ENCODE peak calls at places on chromosome 22, in six cellular contexts. X, U, G, T, L and M are unnamed samples.

GRCh38 chr22:33000342-33001280 is 57.6 kb downstream of the SYN3 start:
- DNase-seq in T (no peak), U (peak), L (no peak), X (peak), G (peak), M (no peak)

GRCh38 chr22:31623634-31624312 is 38.2 kb downstream of the PISD start:
- DNase-seq in G (no peak), U (no peak), X (no peak), T (no peak), L (no peak), M (no peak)

GRCh38 chr22:25475554-25476022 is 88.9 kb upstream of the GRK3 start:
- DNase-seq in L (no peak), G (no peak), T (no peak), U (no peak), X (peak), M (peak)

GRCh38 chr22:20422965-20423635 is 14.5 kb downstream of the SCARF2 start:
- DNase-seq in U (no peak), G (no peak), X (peak), T (no peak), L (no peak), M (no peak)

GRCh38 chr22:23389271-23390071 is 190.6 kb downstream of the IGLL1 start:
- DNase-seq in T (no peak), X (no peak), L (no peak), U (no peak), G (no peak), M (no peak)

GRCh38 chr22:39183991-39184585 is 31.6 kb upstream of the CBX7 start:
- DNase-seq in U (no peak), G (no peak), X (peak), L (no peak), T (no peak), M (no peak)

GRCh38 chr22:21624120-21624879 is 5.5 kb downstream of the YDJC start:
- DNase-seq in X (peak), T (no peak), L (peak), G (no peak), U (peak), M (no peak)

GRCh38 chr22:24418786-24419479 is 8.5 kb upstream of the ADORA2A start:
- DNase-seq in G (no peak), L (no peak), U (no peak), X (no peak), T (no peak), M (no peak)

GRCh38 chr22:50544078-50544745 is 1.5 kb upstream of the KLHDC7B start:
- DNase-seq in L (peak), X (peak), G (peak), U (peak), T (no peak), M (no peak)

GRCh38 chr22:23411739-23412138 is 168.4 kb downstream of the IGLL1 start:
- DNase-seq in X (no peak), T (no peak), L (no peak), G (no peak), U (no peak), M (no peak)

GRCh38 chr22:19622061-19622441 is 92.3 kb upstream of the SEPTIN5 start:
- DNase-seq in L (no peak), U (no peak), G (no peak), T (no peak), X (no peak), M (no peak)

GRCh38 chr22:20388200-20388599 is 5.8 kb upstream of the ZNF74 start:
- DNase-seq in U (no peak), L (peak), T (no peak), G (no peak), X (no peak), M (no peak)

GRCh38 chr22:50089231-50090140 is at the start of gene MOV10L1:
- DNase-seq in G (no peak), T (no peak), U (no peak), X (no peak), L (no peak), M (no peak)

GRCh38 chr22:23394525-23395326 is 185.4 kb downstream of the IGLL1 start:
- DNase-seq in X (no peak), T (no peak), U (no peak), L (no peak), G (no peak), M (no peak)

GRCh38 chr22:17145021-17145680 is 13.9 kb downstream of the HDHD5 start:
- DNase-seq in U (no peak), L (no peak), T (no peak), G (no peak), X (no peak), M (no peak)

GRCh38 chr22:22085702-22086500 is 103.3 kb upstream of the TOP3B start:
- DNase-seq in X (no peak), U (no peak), G (peak), T (no peak), L (no peak), M (no peak)

GRCh38 chr22:24926849-24927579 is 19.5 kb downstream of the LHFPL7 start:
- DNase-seq in U (no peak), T (no peak), X (peak), L (no peak), G (no peak), M (no peak)

GRCh38 chr22:50310949-50311444 is 3.6 kb upstream of the PLXNB2 start:
- DNase-seq in G (no peak), X (no peak), L (no peak), T (no peak), U (no peak), M (no peak)

GRCh38 chr22:35480143-35480542 is 60.5 kb upstream of the RASD2 start:
- DNase-seq in T (peak), L (no peak), X (no peak), G (peak), U (peak), M (no peak)

GRCh38 chr22:37229012-37229804 is 14.9 kb downstream of the RAC2 start:
- DNase-seq in G (peak), U (no peak), L (no peak), T (no peak), X (peak), M (peak)

GRCh38 chr22:24417901-24418641 is 9.3 kb upstream of the ADORA2A start:
- DNase-seq in U (no peak), L (no peak), X (peak), T (no peak), G (no peak), M (no peak)

GRCh38 chr22:35269630-35270029 is 12.3 kb downstream of the HMGXB4 start:
- DNase-seq in U (no peak), G (no peak), L (no peak), T (no peak), X (no peak), M (no peak)

GRCh38 chr22:37735054-37735453 is 38.2 kb downstream of the TRIOBP start:
- DNase-seq in X (no peak), G (no peak), T (no peak), U (peak), L (no peak), M (no peak)

GRCh38 chr22:44926491-44927415 is 83.1 kb downstream of the PHF21B start:
- DNase-seq in U (no peak), X (no peak), G (no peak), T (no peak), L (no peak), M (no peak)

GRCh38 chr22:20242393-20243175 is 25.5 kb downstream of the RTN4R start:
- DNase-seq in L (no peak), T (no peak), X (no peak), G (no peak), U (no peak), M (no peak)

GRCh38 chr22:38286915-38287669 is 14.3 kb upstream of the TMEM184B start:
- DNase-seq in U (no peak), X (no peak), G (no peak), L (no peak), T (no peak), M (no peak)

GRCh38 chr22:25197335-25197734 is 2.3 kb upstream of the CRYBB3 start:
- DNase-seq in X (no peak), L (no peak), U (no peak), T (no peak), G (no peak), M (no peak)

GRCh38 chr22:40107756-40108437 is 69.8 kb upstream of the TNRC6B start:
- DNase-seq in G (peak), X (peak), T (no peak), L (peak), U (peak), M (no peak)

GRCh38 chr22:50059185-50059880 is 1.2 kb upstream of the TTLL8 start:
- DNase-seq in T (no peak), G (no peak), L (peak), U (no peak), X (peak), M (no peak)

GRCh38 chr22:40877488-40877887 is 15.6 kb upstream of the DNAJB7 start:
- DNase-seq in T (no peak), L (no peak), U (no peak), X (no peak), G (no peak), M (no peak)

DNA sequence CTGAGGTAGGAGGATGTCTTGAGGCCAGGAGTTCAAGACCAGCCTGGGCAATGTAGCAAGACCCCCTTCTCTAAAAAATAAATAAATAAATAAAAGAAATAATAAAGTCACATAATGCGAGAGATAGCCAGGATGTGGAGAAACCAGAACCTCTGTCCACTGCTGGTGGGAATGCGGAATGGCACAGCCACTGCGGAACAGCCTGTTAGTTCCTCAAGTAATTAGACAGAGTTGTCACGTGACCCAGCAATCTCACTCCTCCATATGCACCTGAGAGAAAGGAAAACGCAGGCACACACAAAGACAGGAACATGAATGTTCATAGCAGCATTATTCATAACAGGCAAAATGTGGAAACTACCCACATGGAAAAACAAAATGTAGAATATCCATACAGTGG is 27.5 kb downstream of the LIF start:
- DNase-seq in U (no peak), G (no peak), X (no peak), L (no peak), T (no peak), M (no peak)
- TF ChIP-seq CTCF in U (no peak), G (peak), X (peak), L (no peak), T (no peak), M (peak)

DNA sequence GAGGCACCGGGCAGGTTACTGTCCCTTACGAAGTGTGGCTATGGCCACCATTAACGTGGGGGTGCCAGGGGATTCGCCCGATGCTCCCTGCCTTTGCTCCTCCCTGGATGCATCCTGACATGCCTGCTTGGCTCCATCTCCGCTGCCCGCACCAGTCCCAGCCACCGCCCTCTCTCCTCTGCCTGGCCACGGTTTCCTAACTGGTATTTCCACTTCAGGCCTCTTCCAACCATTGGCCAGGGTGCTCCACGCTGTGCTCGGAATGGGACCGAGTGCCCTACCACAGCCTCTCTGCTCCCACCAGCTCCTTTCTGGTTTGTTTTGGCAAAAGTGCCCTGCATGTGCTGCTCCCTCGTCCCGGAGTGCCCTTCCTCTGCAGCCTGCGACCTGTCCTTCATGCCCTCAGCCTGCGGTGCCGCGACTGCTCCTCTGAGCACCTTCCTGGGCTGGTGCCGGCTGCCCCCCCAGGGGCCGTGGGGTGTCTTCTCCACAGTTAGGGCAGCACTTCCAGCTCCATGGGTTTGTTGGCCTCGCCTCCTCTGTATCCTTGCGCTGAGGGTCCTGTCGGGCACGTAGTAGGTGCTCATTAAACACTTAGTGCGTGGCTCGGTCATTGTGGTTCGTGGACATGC is 12.6 kb upstream of the GRAMD4 start:
- DNase-seq in X (no peak), T (no peak), U (no peak), G (no peak), L (no peak), M (no peak)
- TF ChIP-seq CTCF in X (no peak), T (no peak), U (no peak), G (no peak), L (no peak), M (no peak)

DNA sequence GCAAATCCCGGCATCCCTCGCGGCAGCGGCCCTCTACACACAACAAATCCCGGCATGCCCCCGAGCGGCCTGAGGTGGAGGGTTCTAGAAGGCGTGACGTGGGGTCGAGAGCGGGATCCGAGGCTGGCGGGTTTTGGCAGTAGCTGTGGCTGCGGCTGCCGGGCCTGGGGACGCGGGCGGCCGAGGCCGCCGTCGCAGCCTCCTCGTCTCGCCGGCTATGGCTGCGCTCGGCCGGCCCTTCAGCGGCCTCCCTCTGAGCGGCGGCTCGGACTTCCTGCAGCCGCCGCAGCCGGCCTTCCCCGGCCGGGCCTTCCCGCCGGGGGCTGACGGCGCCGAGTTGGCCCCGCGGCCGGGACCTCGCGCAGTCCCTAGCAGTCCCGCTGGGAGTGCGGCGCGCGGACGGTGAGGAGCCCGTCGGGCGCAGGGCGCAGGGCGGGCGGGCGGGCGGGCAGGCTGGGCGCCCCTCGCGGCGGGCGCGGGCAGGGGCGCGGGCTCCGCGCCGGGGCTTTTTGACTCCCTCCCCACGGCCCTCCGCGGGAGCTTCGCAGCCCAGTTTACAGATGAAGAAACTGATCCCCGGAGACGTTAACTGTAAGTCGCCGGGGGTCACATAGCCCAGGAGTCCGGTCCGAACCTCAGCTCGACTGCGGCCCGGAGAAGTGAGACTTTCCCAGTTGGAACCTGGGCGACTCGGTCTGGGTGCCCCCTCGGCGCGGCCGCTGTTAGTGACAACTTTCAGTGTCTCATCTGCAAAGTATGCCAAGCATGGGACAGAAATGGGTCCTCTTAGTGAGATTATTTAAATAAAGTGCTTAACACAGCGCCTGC is at the start of gene CCDC117:
- DNase-seq in L (peak), U (peak), G (peak), T (peak), X (peak), M (peak)
- TF ChIP-seq CTCF in L (peak), U (peak), G (peak), T (peak), X (peak), M (no peak)

DNA sequence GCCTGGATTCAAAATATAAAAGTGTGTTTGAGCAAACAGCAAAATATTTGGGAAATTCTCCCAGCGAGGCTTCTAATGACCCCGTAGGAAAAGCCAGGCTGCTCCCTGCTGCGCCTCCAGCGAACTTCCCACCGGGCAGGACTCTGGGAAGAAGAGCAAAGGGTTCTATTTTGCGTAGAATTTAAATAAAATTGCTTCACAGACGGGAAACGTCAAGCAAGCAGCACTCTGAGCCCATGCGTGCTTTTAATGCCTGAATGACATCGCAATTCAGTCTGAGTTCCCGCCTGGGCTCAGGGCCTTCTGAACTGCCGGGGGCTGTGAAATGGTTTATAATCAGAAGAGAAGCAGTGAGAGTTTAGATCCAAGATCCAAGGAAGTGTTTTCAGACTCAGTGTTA is 775.1 kb downstream of the BRD1 start:
- DNase-seq in L (no peak), G (no peak), T (no peak), X (no peak), U (no peak), M (no peak)
- TF ChIP-seq CTCF in L (no peak), G (no peak), T (no peak), X (no peak), U (no peak), M (no peak)

GRCh38 chr22:43722444-43722843 is 89.7 kb downstream of the EFCAB6 start:
- DNase-seq in T (no peak), U (no peak), X (no peak), G (no peak), L (no peak), M (no peak)
- TF ChIP-seq CTCF in T (no peak), U (no peak), X (no peak), G (no peak), L (no peak), M (no peak)